ENCODE peak calls at places on chromosomes 6 and 20, in four cellular contexts. U is HCT116, H is uterus, R is Peyer's patch. W is an unnamed sample.

GRCh38 chr6:119179842-119180241 is 101.4 kb upstream of the FAM184A start:
- DNase-seq in H (no peak), R (no peak), U (no peak), W (no peak)

GRCh38 chr6:169042061-169042460 is 211.6 kb downstream of the THBS2 start:
- DNase-seq in U (no peak), H (no peak), R (no peak), W (no peak)

GRCh38 chr6:33248643-33248931 is 23.1 kb downstream of the VPS52 start:
- DNase-seq in H (no peak), U (no peak), R (no peak), W (no peak)

GRCh38 chr20:56554869-56555268 is 21.8 kb downstream of the FAM209B start:
- DNase-seq in U (peak; percentile 90), R (no peak), H (peak; percentile 56), W (peak; percentile 59)

GRCh38 chr6:90643366-90643765 is 56.5 kb upstream of the MAP3K7 start:
- DNase-seq in H (no peak), R (no peak), U (no peak), W (no peak)

GRCh38 chr6:161437851-161438250 is 164.0 kb upstream of the AGPAT4 start:
- DNase-seq in H (no peak), R (no peak), U (no peak), W (no peak)

GRCh38 chr20:12394786-12395185 is 477.1 kb downstream of the BTBD3 start:
- DNase-seq in U (no peak), H (no peak), R (no peak), W (no peak)

GRCh38 chr6:43020847-43021246 is 576 bp upstream of the RRP36 start:
- DNase-seq in R (no peak), U (no peak), H (no peak), W (no peak)

GRCh38 chr20:3691306-3691705 is 9.5 kb upstream of the ADAM33 start:
- DNase-seq in R (no peak), H (no peak), U (no peak), W (no peak)

GRCh38 chr20:64219202-64219601 is 36.3 kb upstream of the PCMTD2 start:
- DNase-seq in U (no peak), R (no peak), H (no peak), W (no peak)

GRCh38 chr20:37387519-37388269 is 41.8 kb downstream of the SRC start:
- DNase-seq in R (no peak), U (no peak), H (no peak), W (no peak)

GRCh38 chr6:63543982-63544381 is 28.3 kb upstream of the LOC128125822 start:
- DNase-seq in U (no peak), H (no peak), R (no peak), W (no peak)

GRCh38 chr6:344816-345340 is 46.7 kb upstream of the IRF4 start:
- DNase-seq in R (no peak), H (no peak), U (no peak), W (no peak)

GRCh38 chr20:16212790-16213189 is 360.5 kb downstream of the KIF16B start:
- DNase-seq in U (no peak), R (no peak), H (no peak), W (no peak)

GRCh38 chr6:75620387-75621304 is 19.0 kb downstream of the SENP6 start:
- DNase-seq in R (no peak), U (no peak), H (no peak), W (no peak)

GRCh38 chr6:126181173-126181741 is 158.7 kb upstream of the CENPW start:
- DNase-seq in U (peak; percentile 12), R (no peak), H (no peak), W (no peak)

GRCh38 chr6:159008656-159009288 is 8.8 kb upstream of the RSPH3 start:
- DNase-seq in R (no peak), H (no peak), U (no peak), W (no peak)

GRCh38 chr6:139126255-139126654 is 8.6 kb upstream of the HECA start:
- DNase-seq in H (no peak), R (no peak), U (no peak), W (no peak)

GRCh38 chr6:157227202-157228166 is 95.8 kb downstream of the TMEM242 start:
- DNase-seq in H (no peak), R (no peak), U (no peak), W (no peak)

GRCh38 chr20:36473164-36473563 is 68.2 kb upstream of the MYL9 start:
- DNase-seq in U (no peak), H (no peak), R (no peak), W (no peak)

GRCh38 chr20:460707-461106 is 1.6 kb downstream of the TBC1D20 start:
- DNase-seq in H (no peak), R (no peak), U (no peak), W (peak; percentile 23)

GRCh38 chr6:13286185-13286584 is 42.2 kb downstream of the TBC1D7 start:
- DNase-seq in H (no peak), U (no peak), R (peak; percentile 57), W (peak; percentile 40)

GRCh38 chr20:3046677-3047462 is 1.0 kb downstream of the MRPS26 start:
- DNase-seq in U (peak; percentile 34), H (no peak), R (no peak), W (peak; percentile 64)

GRCh38 chr6:170294813-170295518 is 4.1 kb upstream of the DLL1 start:
- DNase-seq in H (no peak), U (no peak), R (no peak), W (no peak)

GRCh38 chr6:6878921-6879585 is 228.7 kb upstream of the RREB1 start:
- DNase-seq in R (no peak), H (no peak), U (no peak), W (no peak)

GRCh38 chr6:101401792-101402617 is 8.5 kb downstream of the GRIK2 start:
- DNase-seq in H (no peak), R (no peak), U (no peak), W (no peak)

DNA sequence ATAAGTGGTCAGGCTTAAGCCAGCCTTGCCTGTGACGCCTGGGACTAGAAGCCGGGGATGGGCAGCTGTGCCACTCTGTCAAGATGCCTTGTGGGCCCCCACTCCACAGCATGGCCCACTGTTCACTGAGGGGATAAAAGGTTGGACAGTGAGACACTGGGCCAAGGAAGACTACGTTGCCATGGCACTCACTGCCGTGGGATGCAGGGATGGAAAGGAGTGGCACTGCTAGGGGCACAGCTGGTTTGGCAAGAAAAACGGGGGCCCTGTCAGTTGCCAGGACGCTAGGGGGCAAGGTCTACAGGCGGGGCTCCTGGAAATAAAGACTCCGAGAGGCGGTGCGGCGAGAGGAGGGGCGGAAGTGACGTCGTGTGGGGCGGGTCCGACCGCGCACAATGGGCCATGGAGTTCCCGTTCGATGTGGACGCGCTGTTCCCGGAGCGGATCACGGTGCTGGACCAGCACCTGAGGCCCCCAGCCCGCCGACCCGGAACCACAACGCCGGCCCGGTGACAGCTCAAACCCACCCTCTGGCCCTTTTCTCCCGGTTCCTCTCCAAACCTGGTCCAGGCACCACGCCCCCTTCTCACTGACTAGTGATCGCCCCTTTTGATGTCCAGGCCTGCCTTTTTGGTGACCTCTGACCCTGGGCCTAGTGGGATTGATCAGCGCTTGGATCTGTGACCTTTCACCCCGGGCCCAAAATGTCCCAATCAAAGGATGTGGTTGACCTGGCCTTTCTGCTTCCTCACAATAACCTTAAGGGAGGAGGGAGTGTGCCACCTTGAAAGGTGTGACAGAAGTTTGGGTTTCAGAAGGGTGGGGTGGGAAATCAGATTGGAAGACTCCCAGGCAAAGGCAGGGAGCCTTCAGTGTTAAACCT is at the start of gene ATAT1:
- DNase-seq in U (peak; percentile 70), H (peak; percentile 88), R (peak; percentile 90), W (peak; percentile 86)
- TF ChIP-seq POLR2A in U (peak; percentile 60), H (peak; percentile 57), R (peak; percentile 79), W (no peak)

DNA sequence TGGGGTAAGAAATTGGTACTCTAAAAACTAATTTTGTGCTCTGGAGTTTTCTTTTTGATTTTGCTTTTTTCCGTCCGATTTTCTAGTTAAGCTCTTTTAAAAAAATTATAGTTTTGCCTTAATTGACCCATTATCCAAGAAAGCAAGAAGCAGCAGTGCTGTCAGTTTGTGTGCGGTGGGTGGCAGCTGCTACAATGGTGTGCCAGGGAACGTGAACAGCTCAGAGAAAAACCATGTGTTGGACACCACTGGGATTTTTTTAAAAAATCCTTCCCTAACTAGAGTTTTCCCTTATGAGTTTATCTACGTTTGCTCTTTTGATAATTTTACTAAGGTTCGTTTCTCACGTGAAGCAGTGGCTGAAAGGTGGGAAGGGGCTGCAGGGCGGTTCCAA is 8.0 kb downstream of the MAP3K5 start:
- DNase-seq in H (no peak), R (no peak), U (no peak), W (no peak)
- H3K27ac ChIP-seq in H (no peak overlapping the region), R (peak overlapping the region; percentile 0), U (no peak overlapping the region), W (peak overlapping the region; percentile 25)

GRCh38 chr6:140156131-140156530 is 781.7 kb upstream of the CITED2 start:
- DNase-seq in R (no peak), H (no peak), U (no peak), W (no peak)
- H3K36me3 ChIP-seq in R (no peaks in the 10 kb centered on the region), H (no peaks in the 10 kb centered on the region), U (no peaks in the 10 kb centered on the region), W (no peaks in the 10 kb centered on the region)

GRCh38 chr6:48111143-48111506 is at the start of gene PTCHD4:
- DNase-seq in H (peak; percentile 25), R (no peak), U (peak; percentile 13), W (peak; percentile 69)
- TF ChIP-seq POLR2A in H (no peak), R (no peak), U (no peak), W (no peak)

GRCh38 chr20:49631074-49631716 is 63.3 kb upstream of the PTGIS start:
- DNase-seq in R (no peak), U (no peak), H (no peak), W (peak; percentile 10)
- H3K27ac ChIP-seq in R (no peak overlapping the region), U (no peak overlapping the region), H (peak overlapping the region; percentile 27), W (no peak overlapping the region)

DNA sequence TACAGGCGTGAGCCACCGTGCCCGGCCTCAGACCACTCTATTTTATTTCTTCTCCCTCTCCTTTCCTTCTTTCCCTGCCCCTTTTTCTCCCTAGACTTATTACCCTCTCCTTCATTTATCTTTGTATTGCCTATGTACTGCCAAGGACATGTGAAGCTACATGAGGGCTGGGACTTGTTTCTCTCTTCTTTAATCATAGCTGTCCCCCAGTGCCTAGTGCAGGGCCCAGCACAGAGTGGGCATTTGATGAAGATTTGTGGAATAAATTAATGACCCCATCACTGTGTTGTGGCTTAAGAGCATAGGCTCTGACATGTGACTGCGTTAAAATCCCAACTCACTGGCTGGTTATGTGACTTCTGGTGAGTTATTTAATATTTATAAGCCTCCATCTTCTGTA is 6.0 kb downstream of the DOK5 start:
- DNase-seq in U (no peak), R (no peak), H (no peak), W (no peak)
- H3K36me3 ChIP-seq in U (no peaks in the 10 kb centered on the region), R (no peaks in the 10 kb centered on the region), H (no peaks in the 10 kb centered on the region), W (no peaks in the 10 kb centered on the region)

GRCh38 chr6:35686441-35686840 is 2.3 kb downstream of the FKBP5 start:
- DNase-seq in H (no peak), U (no peak), R (no peak), W (no peak)

GRCh38 chr6:35687658-35688604 is 784 bp downstream of the FKBP5 start:
- DNase-seq in U (peak; percentile 18), H (peak; percentile 64), R (peak; percentile 63), W (peak; percentile 55)

GRCh38 chr6:35686873-35687557 is 1.7 kb downstream of the FKBP5 start:
- DNase-seq in H (no peak), R (no peak), U (no peak), W (no peak)

GRCh38 chr6:35690484-35690883 is 1.8 kb upstream of the FKBP5 start:
- DNase-seq in H (no peak), R (no peak), U (no peak), W (no peak)

GRCh38 chr6:35688605-35689322 is at the start of gene FKBP5:
- DNase-seq in H (peak; percentile 97), R (peak; percentile 97), U (peak; percentile 70), W (peak; percentile 99)
- TF ChIP-seq POLR2A in H (peak; percentile 99), R (peak; percentile 91), U (peak; percentile 85), W (peak; percentile 98)